ENCODE peak calls at places on chromosomes 16 and 17, in eight cellular contexts. One of them, this sample, is unnamed.
A peak's percentile ranks its signal among the peaks of the same experiment; 100 is the strongest.

GRCh38 chr16:58543685-58544084 is 28.4 kb downstream of the SETD6 start:
- DNase-seq in tibial nerve: no peak
- DNase-seq in esophagus squamous epithelium: no peak
- DNase-seq in transverse colon: no peak
- DNase-seq in uterus: no peak
- DNase-seq in body of pancreas: no peak
- DNase-seq in HCT116: no peak
- DNase-seq in HepG2: no peak
- DNase-seq in this sample: peak; percentile 67

GRCh38 chr16:53817117-53817516 is 113.2 kb downstream of the FTO start:
- DNase-seq in tibial nerve: no peak
- DNase-seq in esophagus squamous epithelium: no peak
- DNase-seq in transverse colon: no peak
- DNase-seq in uterus: no peak
- DNase-seq in body of pancreas: peak; percentile 22
- DNase-seq in HCT116: peak; percentile 37
- DNase-seq in HepG2: no peak
- DNase-seq in this sample: no peak

GRCh38 chr17:53626286-53626685 is 196.4 kb upstream of the KIF2B start:
- DNase-seq in tibial nerve: no peak
- DNase-seq in esophagus squamous epithelium: no peak
- DNase-seq in transverse colon: no peak
- DNase-seq in uterus: no peak
- DNase-seq in body of pancreas: no peak
- DNase-seq in HCT116: no peak
- DNase-seq in HepG2: no peak
- DNase-seq in this sample: no peak

GRCh38 chr16:31157136-31157535 is 7.3 kb upstream of the PRSS36 start:
- DNase-seq in tibial nerve: no peak
- DNase-seq in esophagus squamous epithelium: no peak
- DNase-seq in transverse colon: peak; percentile 17
- DNase-seq in uterus: no peak
- DNase-seq in body of pancreas: peak; percentile 52
- DNase-seq in HCT116: no peak
- DNase-seq in HepG2: no peak
- DNase-seq in this sample: no peak

GRCh38 chr17:57553525-57553924 is 191.6 kb downstream of the CCDC182 start:
- DNase-seq in tibial nerve: no peak
- DNase-seq in esophagus squamous epithelium: no peak
- DNase-seq in transverse colon: no peak
- DNase-seq in uterus: no peak
- DNase-seq in body of pancreas: no peak
- DNase-seq in HCT116: no peak
- DNase-seq in HepG2: no peak
- DNase-seq in this sample: no peak

GRCh38 chr17:82333279-82334171 is at the start of gene SECTM1:
- DNase-seq in tibial nerve: peak; percentile 61
- DNase-seq in esophagus squamous epithelium: no peak
- DNase-seq in transverse colon: peak; percentile 70
- DNase-seq in uterus: peak; percentile 72
- DNase-seq in body of pancreas: peak; percentile 56
- DNase-seq in HCT116: no peak
- DNase-seq in HepG2: no peak
- DNase-seq in this sample: peak; percentile 60

GRCh38 chr17:48621410-48622387 is 4.5 kb downstream of the HOXB9 start:
- DNase-seq in tibial nerve: no peak
- DNase-seq in esophagus squamous epithelium: no peak
- DNase-seq in transverse colon: no peak
- DNase-seq in uterus: no peak
- DNase-seq in body of pancreas: no peak
- DNase-seq in HCT116: no peak
- DNase-seq in HepG2: no peak
- DNase-seq in this sample: no peak

GRCh38 chr17:5819396-5819795 is 235.1 kb upstream of the NLRP1 start:
- DNase-seq in tibial nerve: no peak
- DNase-seq in esophagus squamous epithelium: no peak
- DNase-seq in transverse colon: no peak
- DNase-seq in uterus: no peak
- DNase-seq in body of pancreas: no peak
- DNase-seq in HCT116: no peak
- DNase-seq in HepG2: no peak
- DNase-seq in this sample: no peak

GRCh38 chr17:19248923-19249574 is 11.9 kb downstream of the EPN2 start:
- DNase-seq in tibial nerve: no peak
- DNase-seq in esophagus squamous epithelium: no peak
- DNase-seq in transverse colon: peak; percentile 27
- DNase-seq in uterus: peak; percentile 63
- DNase-seq in body of pancreas: peak; percentile 40
- DNase-seq in HCT116: no peak
- DNase-seq in HepG2: no peak
- DNase-seq in this sample: no peak

GRCh38 chr17:13995856-13996635 is 73.3 kb upstream of the COX10 start:
- DNase-seq in tibial nerve: no peak
- DNase-seq in esophagus squamous epithelium: no peak
- DNase-seq in transverse colon: no peak
- DNase-seq in uterus: no peak
- DNase-seq in body of pancreas: no peak
- DNase-seq in HCT116: no peak
- DNase-seq in HepG2: no peak
- DNase-seq in this sample: no peak

GRCh38 chr16:11007714-11008240 is 63.4 kb downstream of the CLEC16A start:
- DNase-seq in tibial nerve: no peak
- DNase-seq in esophagus squamous epithelium: no peak
- DNase-seq in transverse colon: no peak
- DNase-seq in uterus: no peak
- DNase-seq in body of pancreas: no peak
- DNase-seq in HCT116: no peak
- DNase-seq in HepG2: no peak
- DNase-seq in this sample: no peak

GRCh38 chr17:1956134-1956533 is 69.0 kb downstream of the RTN4RL1 start:
- DNase-seq in tibial nerve: no peak
- DNase-seq in esophagus squamous epithelium: no peak
- DNase-seq in transverse colon: no peak
- DNase-seq in uterus: no peak
- DNase-seq in body of pancreas: no peak
- DNase-seq in HCT116: no peak
- DNase-seq in HepG2: no peak
- DNase-seq in this sample: no peak

GRCh38 chr17:66938656-66939055 is 25.9 kb upstream of the CACNG4 start:
- DNase-seq in tibial nerve: no peak
- DNase-seq in esophagus squamous epithelium: no peak
- DNase-seq in transverse colon: no peak
- DNase-seq in uterus: no peak
- DNase-seq in body of pancreas: no peak
- DNase-seq in HCT116: no peak
- DNase-seq in HepG2: no peak
- DNase-seq in this sample: no peak

GRCh38 chr17:45867702-45868101 is 23.0 kb downstream of the SPPL2C start:
- DNase-seq in tibial nerve: no peak
- DNase-seq in esophagus squamous epithelium: no peak
- DNase-seq in transverse colon: no peak
- DNase-seq in uterus: no peak
- DNase-seq in body of pancreas: no peak
- DNase-seq in HCT116: peak; percentile 31
- DNase-seq in HepG2: peak; percentile 20
- DNase-seq in this sample: no peak

GRCh38 chr16:12625068-12625467 is 178.6 kb downstream of the CPPED1 start:
- DNase-seq in tibial nerve: no peak
- DNase-seq in esophagus squamous epithelium: no peak
- DNase-seq in transverse colon: no peak
- DNase-seq in uterus: no peak
- DNase-seq in body of pancreas: no peak
- DNase-seq in HCT116: no peak
- DNase-seq in HepG2: no peak
- DNase-seq in this sample: peak; percentile 12

GRCh38 chr17:27559506-27559931 is 71.5 kb upstream of the LGALS9 start:
- DNase-seq in tibial nerve: no peak
- DNase-seq in esophagus squamous epithelium: no peak
- DNase-seq in transverse colon: no peak
- DNase-seq in uterus: peak; percentile 77
- DNase-seq in body of pancreas: no peak
- DNase-seq in HCT116: no peak
- DNase-seq in HepG2: peak; percentile 62
- DNase-seq in this sample: no peak

GRCh38 chr16:79229371-79229770 is 371.2 kb downstream of the MAF start:
- DNase-seq in tibial nerve: no peak
- DNase-seq in esophagus squamous epithelium: no peak
- DNase-seq in transverse colon: no peak
- DNase-seq in uterus: peak; percentile 58
- DNase-seq in body of pancreas: no peak
- DNase-seq in HCT116: no peak
- DNase-seq in HepG2: no peak
- DNase-seq in this sample: no peak

GRCh38 chr17:32516940-32517711 is 30.3 kb downstream of the CDK5R1 start:
- DNase-seq in tibial nerve: no peak
- DNase-seq in esophagus squamous epithelium: no peak
- DNase-seq in transverse colon: no peak
- DNase-seq in uterus: no peak
- DNase-seq in body of pancreas: no peak
- DNase-seq in HCT116: no peak
- DNase-seq in HepG2: no peak
- DNase-seq in this sample: no peak

GRCh38 chr17:32516450-32516849 is 29.7 kb downstream of the CDK5R1 start:
- DNase-seq in tibial nerve: no peak
- DNase-seq in esophagus squamous epithelium: no peak
- DNase-seq in transverse colon: no peak
- DNase-seq in uterus: no peak
- DNase-seq in body of pancreas: no peak
- DNase-seq in HCT116: no peak
- DNase-seq in HepG2: no peak
- DNase-seq in this sample: no peak

GRCh38 chr17:32514587-32514986 is 27.8 kb downstream of the CDK5R1 start:
- DNase-seq in tibial nerve: no peak
- DNase-seq in esophagus squamous epithelium: no peak
- DNase-seq in transverse colon: no peak
- DNase-seq in uterus: no peak
- DNase-seq in body of pancreas: no peak
- DNase-seq in HCT116: no peak
- DNase-seq in HepG2: no peak
- DNase-seq in this sample: no peak

GRCh38 chr17:32517982-32518381 is 31.2 kb downstream of the CDK5R1 start:
- DNase-seq in tibial nerve: no peak
- DNase-seq in esophagus squamous epithelium: no peak
- DNase-seq in transverse colon: no peak
- DNase-seq in uterus: no peak
- DNase-seq in body of pancreas: no peak
- DNase-seq in HCT116: no peak
- DNase-seq in HepG2: no peak
- DNase-seq in this sample: no peak

GRCh38 chr17:32515677-32516383 is 29.0 kb downstream of the CDK5R1 start:
- DNase-seq in tibial nerve: no peak
- DNase-seq in esophagus squamous epithelium: no peak
- DNase-seq in transverse colon: no peak
- DNase-seq in uterus: no peak
- DNase-seq in body of pancreas: no peak
- DNase-seq in HCT116: no peak
- DNase-seq in HepG2: no peak
- DNase-seq in this sample: no peak
- TF ChIP-seq POLR2A in tibial nerve: no peak
- TF ChIP-seq POLR2A in esophagus squamous epithelium: no peak
- TF ChIP-seq POLR2A in transverse colon: no peak
- TF ChIP-seq POLR2A in uterus: no peak
- TF ChIP-seq POLR2A in body of pancreas: no peak
- TF ChIP-seq POLR2A in HCT116: no peak
- TF ChIP-seq POLR2A in HepG2: no peak
- TF ChIP-seq POLR2A in this sample: no peak

GRCh38 chr17:36183001-36183810 is 6.8 kb upstream of the TBC1D3B start:
- DNase-seq in tibial nerve: no peak
- DNase-seq in esophagus squamous epithelium: no peak
- DNase-seq in transverse colon: peak; percentile 68
- DNase-seq in uterus: peak; percentile 22
- DNase-seq in body of pancreas: peak; percentile 79
- DNase-seq in HCT116: peak; percentile 39
- DNase-seq in HepG2: peak; percentile 37
- DNase-seq in this sample: peak; percentile 83
- TF ChIP-seq CTCF in tibial nerve: no peak
- TF ChIP-seq CTCF in esophagus squamous epithelium: no peak
- TF ChIP-seq CTCF in transverse colon: no peak
- TF ChIP-seq CTCF in uterus: no peak
- TF ChIP-seq CTCF in body of pancreas: no peak
- TF ChIP-seq CTCF in HCT116: no peak
- TF ChIP-seq CTCF in HepG2: no peak
- TF ChIP-seq CTCF in this sample: no peak

GRCh38 chr17:79996291-79996690 is 39.4 kb downstream of the TBC1D16 start:
- DNase-seq in tibial nerve: no peak
- DNase-seq in esophagus squamous epithelium: no peak
- DNase-seq in transverse colon: no peak
- DNase-seq in uterus: no peak
- DNase-seq in body of pancreas: no peak
- DNase-seq in HCT116: no peak
- DNase-seq in HepG2: no peak
- DNase-seq in this sample: no peak
- H3K4me1 ChIP-seq in tibial nerve: peaks cover 30% of the 10 kb centered on the region
- H3K4me1 ChIP-seq in esophagus squamous epithelium: peaks cover 22% of the 10 kb centered on the region
- H3K4me1 ChIP-seq in transverse colon: peaks cover 27% of the 10 kb centered on the region
- H3K4me1 ChIP-seq in uterus: no peaks in the 10 kb centered on the region
- H3K4me1 ChIP-seq in body of pancreas: peaks cover 31% of the 10 kb centered on the region
- H3K4me1 ChIP-seq in HCT116: peaks cover 4% of the 10 kb centered on the region
- H3K4me1 ChIP-seq in HepG2: peaks cover 63% of the 10 kb centered on the region
- H3K4me1 ChIP-seq in this sample: peaks cover 26% of the 10 kb centered on the region

GRCh38 chr16:3652373-3653037 is 2.0 kb upstream of the DNASE1 start:
- DNase-seq in tibial nerve: peak; percentile 9
- DNase-seq in esophagus squamous epithelium: no peak
- DNase-seq in transverse colon: peak; percentile 7
- DNase-seq in uterus: no peak
- DNase-seq in body of pancreas: no peak
- DNase-seq in HCT116: no peak
- DNase-seq in HepG2: peak; percentile 47
- DNase-seq in this sample: no peak
- TF ChIP-seq POLR2A in tibial nerve: no peak
- TF ChIP-seq POLR2A in esophagus squamous epithelium: no peak
- TF ChIP-seq POLR2A in transverse colon: no peak
- TF ChIP-seq POLR2A in uterus: no peak
- TF ChIP-seq POLR2A in body of pancreas: no peak
- TF ChIP-seq POLR2A in HCT116: no peak
- TF ChIP-seq POLR2A in HepG2: no peak
- TF ChIP-seq POLR2A in this sample: no peak

DNA sequence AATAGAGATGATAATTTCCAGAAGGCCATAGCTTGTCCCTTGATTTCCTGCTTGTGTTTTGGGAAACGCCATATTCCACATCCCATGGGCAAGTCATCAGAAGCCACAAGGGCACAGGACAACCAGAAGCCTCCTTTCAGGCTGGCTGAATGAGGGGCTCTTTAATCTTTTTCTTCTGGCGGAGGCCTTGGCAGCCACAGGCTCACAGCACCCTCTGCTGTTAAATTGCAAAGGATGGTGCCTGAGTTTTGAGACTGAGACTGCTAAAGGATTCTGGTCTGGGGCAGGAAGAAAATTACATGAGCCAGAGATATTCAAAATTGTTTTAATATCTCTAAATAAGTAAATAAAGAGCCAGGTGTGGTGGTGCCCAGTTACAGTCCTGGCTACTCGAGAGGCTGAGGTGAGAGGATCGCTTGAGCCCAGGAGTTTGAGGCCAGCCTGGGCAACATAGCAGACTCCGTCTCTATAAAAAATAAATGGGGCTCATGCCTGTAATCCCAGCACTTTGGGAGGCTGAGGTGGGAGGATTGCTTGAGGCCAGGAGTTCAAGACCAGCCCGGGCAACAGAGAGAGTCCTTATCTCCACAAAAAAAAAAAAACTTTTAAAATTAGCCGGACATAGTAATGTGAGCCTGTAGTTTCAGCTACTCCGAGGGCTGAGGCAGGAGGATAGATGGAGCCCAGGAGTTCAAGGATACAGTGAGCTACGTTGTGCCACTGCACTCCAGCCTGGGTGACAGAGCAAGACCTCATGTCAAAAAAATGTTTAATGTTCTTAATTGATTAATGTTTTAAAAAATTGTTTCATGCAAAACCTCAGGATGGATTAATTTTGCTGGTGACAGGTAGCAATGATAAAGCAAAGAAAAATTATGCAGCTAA is 26.3 kb downstream of the AARSD1 start:
- DNase-seq in tibial nerve: no peak
- DNase-seq in esophagus squamous epithelium: no peak
- DNase-seq in transverse colon: peak; percentile 29
- DNase-seq in uterus: peak; percentile 47
- DNase-seq in body of pancreas: peak; percentile 54
- DNase-seq in HCT116: peak; percentile 51
- DNase-seq in HepG2: peak; percentile 73
- DNase-seq in this sample: no peak
- TF ChIP-seq CTCF in tibial nerve: peak; percentile 66
- TF ChIP-seq CTCF in esophagus squamous epithelium: peak; percentile 38
- TF ChIP-seq CTCF in transverse colon: peak; percentile 52
- TF ChIP-seq CTCF in uterus: peak; percentile 71
- TF ChIP-seq CTCF in body of pancreas: peak; percentile 33
- TF ChIP-seq CTCF in HCT116: peak; percentile 87
- TF ChIP-seq CTCF in HepG2: peak; percentile 93
- TF ChIP-seq CTCF in this sample: peak; percentile 67